ENCODE peak calls at places on chromosomes 3 and 15, in five cellular contexts. One of them, this sample, is unnamed.

GRCh38 chr3:122942937-122943827 is 84.4 kb downstream of the SEMA5B start:
- DNase-seq in HepG2: peak
- DNase-seq in GM23338: peak
- DNase-seq in GM12878: no peak
- DNase-seq in H1: peak
- DNase-seq in this sample: peak

GRCh38 chr3:107761391-107761790 is 238.6 kb downstream of the BBX start:
- DNase-seq in HepG2: peak
- DNase-seq in GM23338: no peak
- DNase-seq in GM12878: no peak
- DNase-seq in H1: no peak
- DNase-seq in this sample: no peak

GRCh38 chr3:14467723-14468620 is 65.6 kb downstream of the SLC6A6 start:
- DNase-seq in HepG2: peak
- DNase-seq in GM23338: peak
- DNase-seq in GM12878: no peak
- DNase-seq in H1: peak
- DNase-seq in this sample: peak

GRCh38 chr15:46768287-46768686 is 949.0 kb upstream of the SEMA6D start:
- DNase-seq in HepG2: no peak
- DNase-seq in GM23338: peak
- DNase-seq in GM12878: no peak
- DNase-seq in H1: no peak
- DNase-seq in this sample: no peak

GRCh38 chr15:77611767-77612166 is 20.9 kb downstream of the LINGO1 start:
- DNase-seq in HepG2: no peak
- DNase-seq in GM23338: no peak
- DNase-seq in GM12878: no peak
- DNase-seq in H1: no peak
- DNase-seq in this sample: no peak

GRCh38 chr3:129240436-129240835 is 9.0 kb upstream of the COPG1 start:
- DNase-seq in HepG2: no peak
- DNase-seq in GM23338: no peak
- DNase-seq in GM12878: no peak
- DNase-seq in H1: no peak
- DNase-seq in this sample: no peak

GRCh38 chr15:59991919-59992318 is 12.2 kb upstream of the FOXB1 start:
- DNase-seq in HepG2: no peak
- DNase-seq in GM23338: no peak
- DNase-seq in GM12878: no peak
- DNase-seq in H1: no peak
- DNase-seq in this sample: no peak

GRCh38 chr3:9644245-9644644 is 5.1 kb upstream of the MTMR14 start:
- DNase-seq in HepG2: no peak
- DNase-seq in GM23338: no peak
- DNase-seq in GM12878: no peak
- DNase-seq in H1: no peak
- DNase-seq in this sample: no peak

GRCh38 chr3:194906229-194906629 is 220.5 kb downstream of the FAM43A start:
- DNase-seq in HepG2: peak
- DNase-seq in GM23338: no peak
- DNase-seq in GM12878: no peak
- DNase-seq in H1: no peak
- DNase-seq in this sample: no peak

GRCh38 chr3:57434041-57434440 is 110.1 kb downstream of the DNAH12 start:
- DNase-seq in HepG2: peak
- DNase-seq in GM23338: peak
- DNase-seq in GM12878: no peak
- DNase-seq in H1: no peak
- DNase-seq in this sample: peak

GRCh38 chr15:27481768-27482167 is 510.8 kb downstream of the GABRG3 start:
- DNase-seq in HepG2: no peak
- DNase-seq in GM23338: peak
- DNase-seq in GM12878: no peak
- DNase-seq in H1: no peak
- DNase-seq in this sample: no peak

GRCh38 chr15:38069001-38069400 is 134.6 kb downstream of the TMCO5A start:
- DNase-seq in HepG2: no peak
- DNase-seq in GM23338: no peak
- DNase-seq in GM12878: peak
- DNase-seq in H1: no peak
- DNase-seq in this sample: no peak

GRCh38 chr3:194732617-194733016 is 46.9 kb downstream of the FAM43A start:
- DNase-seq in HepG2: no peak
- DNase-seq in GM23338: no peak
- DNase-seq in GM12878: no peak
- DNase-seq in H1: no peak
- DNase-seq in this sample: no peak

GRCh38 chr3:102230057-102230456 is 204.8 kb upstream of the ZPLD1 start:
- DNase-seq in HepG2: no peak
- DNase-seq in GM23338: no peak
- DNase-seq in GM12878: no peak
- DNase-seq in H1: no peak
- DNase-seq in this sample: no peak

GRCh38 chr3:191246628-191247027 is 47.6 kb downstream of the OSTN start:
- DNase-seq in HepG2: no peak
- DNase-seq in GM23338: no peak
- DNase-seq in GM12878: no peak
- DNase-seq in H1: no peak
- DNase-seq in this sample: no peak

GRCh38 chr3:123571264-123571972 is 13.4 kb downstream of the HACD2 start:
- DNase-seq in HepG2: no peak
- DNase-seq in GM23338: peak
- DNase-seq in GM12878: no peak
- DNase-seq in H1: peak
- DNase-seq in this sample: no peak

GRCh38 chr3:25441234-25441856 is 13.3 kb downstream of the RARB start:
- DNase-seq in HepG2: no peak
- DNase-seq in GM23338: peak
- DNase-seq in GM12878: no peak
- DNase-seq in H1: peak
- DNase-seq in this sample: peak

GRCh38 chr3:11062704-11063103 is 70.2 kb downstream of the SLC6A1 start:
- DNase-seq in HepG2: no peak
- DNase-seq in GM23338: no peak
- DNase-seq in GM12878: no peak
- DNase-seq in H1: no peak
- DNase-seq in this sample: no peak

GRCh38 chr3:11059090-11059798 is 66.7 kb downstream of the SLC6A1 start:
- DNase-seq in HepG2: peak
- DNase-seq in GM23338: peak
- DNase-seq in GM12878: no peak
- DNase-seq in H1: peak
- DNase-seq in this sample: peak

GRCh38 chr3:11059799-11060115 is 67.2 kb downstream of the SLC6A1 start:
- DNase-seq in HepG2: no peak
- DNase-seq in GM23338: no peak
- DNase-seq in GM12878: no peak
- DNase-seq in H1: no peak
- DNase-seq in this sample: no peak

GRCh38 chr3:11057655-11058054 is 65.1 kb downstream of the SLC6A1 start:
- DNase-seq in HepG2: no peak
- DNase-seq in GM23338: no peak
- DNase-seq in GM12878: no peak
- DNase-seq in H1: no peak
- DNase-seq in this sample: no peak

DNA sequence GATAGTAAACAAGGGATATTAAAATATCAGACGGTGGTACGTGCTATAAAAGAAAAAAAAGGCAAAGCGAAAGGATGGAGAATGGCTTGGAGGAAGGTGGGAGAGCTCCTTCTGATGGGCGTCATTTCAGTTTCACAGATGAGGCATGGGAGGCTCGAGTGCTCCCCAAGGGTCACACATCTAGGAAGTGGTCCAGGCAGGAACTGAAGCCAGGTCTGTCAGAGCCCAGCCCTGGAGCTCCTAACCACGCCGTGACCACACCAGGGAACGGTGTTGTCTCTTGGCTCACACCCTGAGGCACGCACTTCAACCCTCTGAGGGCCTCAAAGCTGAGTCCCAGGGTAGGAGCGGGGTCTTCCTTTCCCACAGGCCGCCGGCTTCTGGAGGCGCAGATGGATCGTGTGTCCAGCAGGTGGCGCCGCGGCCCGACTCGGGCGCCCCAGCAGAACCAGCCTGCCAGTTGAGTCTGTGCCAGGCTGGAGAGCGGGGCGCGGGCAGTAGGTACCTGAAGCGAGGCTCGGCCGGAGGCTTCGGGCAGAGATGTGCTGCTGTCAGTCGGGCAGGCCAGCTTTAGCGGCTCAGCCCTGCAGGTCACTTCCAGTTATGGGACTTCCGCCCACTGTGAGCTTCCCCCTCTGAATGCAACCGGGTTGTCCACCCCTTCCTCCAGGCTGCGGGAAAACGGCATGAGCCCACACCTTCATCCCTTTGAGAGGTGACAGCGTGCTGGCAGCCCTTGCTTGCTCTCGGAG is 68.1 kb downstream of the SLC6A1 start:
- DNase-seq in HepG2: peak
- DNase-seq in GM23338: peak
- DNase-seq in GM12878: no peak
- DNase-seq in H1: peak
- DNase-seq in this sample: peak
- H3K4me3 ChIP-seq in HepG2: no peak
- H3K4me3 ChIP-seq in GM23338: peak
- H3K4me3 ChIP-seq in GM12878: no peak
- H3K4me3 ChIP-seq in H1: peak
- H3K4me3 ChIP-seq in this sample: no peak

GRCh38 chr3:197003461-197004385 is 25.9 kb downstream of the MELTF start:
- DNase-seq in HepG2: no peak
- DNase-seq in GM23338: peak
- DNase-seq in GM12878: no peak
- DNase-seq in H1: no peak
- DNase-seq in this sample: no peak
- TF ChIP-seq EZH2 in HepG2: no peak
- TF ChIP-seq EZH2 in GM23338: peak
- TF ChIP-seq EZH2 in GM12878: no peak
- TF ChIP-seq EZH2 in H1: peak
- TF ChIP-seq EZH2 in this sample: no peak

DNA sequence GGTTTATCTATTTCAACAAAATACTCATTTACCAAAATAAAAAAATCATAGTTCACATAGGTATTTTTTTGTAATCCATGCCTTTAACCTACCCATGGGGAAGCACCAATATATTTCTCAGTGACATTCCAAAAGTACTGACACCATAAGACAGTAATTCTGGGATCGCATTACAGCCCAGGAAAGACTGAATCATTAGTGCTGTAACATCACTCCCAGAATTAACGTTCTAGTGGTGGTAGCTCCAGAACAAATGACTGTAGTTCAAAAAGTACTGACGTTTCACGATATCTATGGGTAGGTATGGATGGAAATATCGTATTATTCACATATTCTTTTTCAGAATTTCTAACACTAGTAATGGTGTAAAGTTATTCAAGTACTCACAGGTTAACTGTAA is 54.3 kb upstream of the NEK10 start:
- DNase-seq in HepG2: no peak
- DNase-seq in GM23338: no peak
- DNase-seq in GM12878: no peak
- DNase-seq in H1: no peak
- DNase-seq in this sample: no peak
- TF ChIP-seq CREB1 in HepG2: no peak
- TF ChIP-seq CREB1 in GM23338: no peak
- TF ChIP-seq CREB1 in GM12878: no peak
- TF ChIP-seq CREB1 in H1: no peak
- TF ChIP-seq CREB1 in this sample: no peak

GRCh38 chr15:41233367-41233771 is 2.3 kb downstream of the CHP1 start:
- DNase-seq in HepG2: peak
- DNase-seq in GM23338: no peak
- DNase-seq in GM12878: no peak
- DNase-seq in H1: no peak
- DNase-seq in this sample: peak
- H3K4me3 ChIP-seq in HepG2: no peak
- H3K4me3 ChIP-seq in GM23338: no peak
- H3K4me3 ChIP-seq in GM12878: no peak
- H3K4me3 ChIP-seq in H1: no peak
- H3K4me3 ChIP-seq in this sample: no peak